ENCODE peak calls at places on chromosomes 4 and X, in seven cellular contexts. N is right lobe of liver, U is neuronal stem cell, I is psoas muscle, G is IMR-90, D is gastrocnemius medialis, K is stomach. R is an unnamed sample.
A peak's percentile ranks its signal among the peaks of the same experiment; 100 is the strongest.

GRCh38 chrX:20221902-20222301 is 44.8 kb downstream of the RPS6KA3 start:
- DNase-seq in N (peak; percentile 55), U (no peak), I (no peak), G (peak; percentile 42), D (no peak), K (no peak), R (no peak)

GRCh38 chrX:134712272-134712671 is 54.0 kb upstream of the PLAC1 start:
- DNase-seq in N (no peak), U (no peak), I (no peak), G (no peak), D (no peak), K (no peak), R (no peak)

GRCh38 chrX:30913556-30913955 is 24.5 kb upstream of the TAB3 start:
- DNase-seq in N (no peak), U (no peak), I (no peak), G (no peak), D (no peak), K (no peak), R (no peak)

GRCh38 chrX:148380614-148381561 is 119.5 kb upstream of the AFF2 start:
- DNase-seq in N (no peak), U (no peak), I (no peak), G (no peak), D (no peak), K (no peak), R (no peak)

GRCh38 chrX:21225643-21226042 is 148.6 kb upstream of the CNKSR2 start:
- DNase-seq in N (no peak), U (no peak), I (no peak), G (no peak), D (no peak), K (no peak), R (no peak)

GRCh38 chr4:82645868-82646267 is 84.1 kb upstream of the TMEM150C start:
- DNase-seq in N (no peak), U (no peak), I (no peak), G (no peak), D (no peak), K (no peak), R (no peak)

GRCh38 chr4:185778307-185778706 is 33.7 kb downstream of the SORBS2 start:
- DNase-seq in N (no peak), U (no peak), I (no peak), G (no peak), D (no peak), K (no peak), R (no peak)

GRCh38 chr4:139762715-139763114 is 97.1 kb downstream of the MGST2 start:
- DNase-seq in N (no peak), U (no peak), I (no peak), G (no peak), D (no peak), K (no peak), R (peak; percentile 49)

GRCh38 chr4:6278801-6279197 is 9.1 kb downstream of the WFS1 start:
- DNase-seq in N (no peak), U (no peak), I (no peak), G (peak; percentile 65), D (no peak), K (no peak), R (peak; percentile 64)

GRCh38 chr4:3041192-3042142 is 32.9 kb downstream of the HTT-AS start:
- DNase-seq in N (peak; percentile 71), U (no peak), I (peak; percentile 86), G (peak; percentile 48), D (peak; percentile 71), K (peak; percentile 35), R (peak; percentile 86)

GRCh38 chr4:138938371-138938699 is 77.2 kb upstream of the NOCT start:
- DNase-seq in N (no peak), U (peak; percentile 35), I (no peak), G (peak; percentile 65), D (no peak), K (no peak), R (no peak)

GRCh38 chr4:102344520-102344954 is 745 bp downstream of the SLC39A8 start:
- DNase-seq in N (no peak), U (peak; percentile 58), I (peak; percentile 44), G (no peak), D (peak; percentile 5), K (peak; percentile 58), R (peak; percentile 86)

GRCh38 chr4:174930895-174931294 is 12.7 kb downstream of the ADAM29 start:
- DNase-seq in N (no peak), U (no peak), I (no peak), G (no peak), D (no peak), K (no peak), R (no peak)

GRCh38 chr4:100842856-100843255 is 325.0 kb upstream of the EMCN start:
- DNase-seq in N (no peak), U (no peak), I (no peak), G (no peak), D (no peak), K (no peak), R (no peak)

GRCh38 chrX:66402165-66402564 is 236.7 kb downstream of the EDA2R start:
- DNase-seq in N (no peak), U (no peak), I (no peak), G (no peak), D (no peak), K (no peak), R (no peak)

GRCh38 chr4:12486995-12487394 is 997.1 kb downstream of the RAB28 start:
- DNase-seq in N (no peak), U (no peak), I (no peak), G (no peak), D (no peak), K (no peak), R (peak; percentile 42)

GRCh38 chrX:119045884-119046283 is 26.9 kb upstream of the CT47C1 start:
- DNase-seq in N (no peak), U (no peak), I (no peak), G (no peak), D (no peak), K (no peak), R (no peak)

GRCh38 chrX:131366387-131366786 is 77.3 kb upstream of the IGSF1 start:
- DNase-seq in N (no peak), U (no peak), I (no peak), G (no peak), D (no peak), K (no peak), R (no peak)

GRCh38 chrX:69238153-69238959 is 73.1 kb upstream of the PJA1 start:
- DNase-seq in N (no peak), U (no peak), I (no peak), G (no peak), D (peak; percentile 2), K (no peak), R (peak; percentile 75)

GRCh38 chr4:98293089-98293887 is 32.1 kb downstream of the RAP1GDS1 start:
- DNase-seq in N (no peak), U (no peak), I (no peak), G (peak; percentile 33), D (no peak), K (no peak), R (no peak)

GRCh38 chr4:169151671-169152070 is 119.1 kb downstream of the SH3RF1 start:
- DNase-seq in N (no peak), U (no peak), I (no peak), G (peak; percentile 86), D (no peak), K (no peak), R (no peak)
- H3K27ac ChIP-seq in N (no peak overlapping the region), U (no peak overlapping the region), I (no peak overlapping the region), G (no peak overlapping the region), D (no peak overlapping the region), K (no peak overlapping the region), R (no peak overlapping the region)

GRCh38 chr4:169914871-169915270 is 111.3 kb downstream of the MFAP3L start:
- DNase-seq in N (no peak), U (no peak), I (no peak), G (no peak), D (no peak), K (no peak), R (no peak)

GRCh38 chr4:169921237-169921636 is 105.0 kb downstream of the MFAP3L start:
- DNase-seq in N (no peak), U (no peak), I (no peak), G (no peak), D (no peak), K (no peak), R (no peak)

GRCh38 chr4:169912996-169913395 is 113.2 kb downstream of the MFAP3L start:
- DNase-seq in N (no peak), U (no peak), I (no peak), G (no peak), D (no peak), K (no peak), R (no peak)

GRCh38 chr4:169909897-169910296 is 116.3 kb downstream of the MFAP3L start:
- DNase-seq in N (no peak), U (no peak), I (no peak), G (no peak), D (no peak), K (no peak), R (no peak)

DNA sequence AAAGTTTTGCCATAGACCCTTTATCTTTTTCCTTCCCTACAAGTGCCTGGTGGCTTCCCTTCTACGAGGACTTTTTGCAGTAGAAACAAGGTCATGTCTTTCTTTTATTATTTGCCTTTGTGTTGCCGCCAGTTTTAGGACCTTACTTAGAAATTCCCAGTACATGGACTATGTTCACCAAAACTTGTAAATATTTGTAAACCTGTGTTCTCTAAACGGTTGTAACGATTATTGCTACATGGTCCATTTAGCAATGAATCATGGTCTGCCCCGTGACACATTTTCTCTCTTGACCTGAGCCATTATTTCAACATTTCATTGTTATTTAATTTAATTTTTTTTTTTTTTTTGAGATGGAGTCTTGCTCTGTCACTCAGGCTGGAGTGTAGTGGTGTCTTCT is 110.7 kb downstream of the MFAP3L start:
- DNase-seq in N (peak; percentile 58), U (no peak), I (no peak), G (no peak), D (no peak), K (no peak), R (no peak)
- H3K9me3 ChIP-seq in N (no peaks in the 10 kb centered on the region), U (no peaks in the 10 kb centered on the region), I (no peaks in the 10 kb centered on the region), G (no peaks in the 10 kb centered on the region), D (no peaks in the 10 kb centered on the region), K (no peaks in the 10 kb centered on the region), R (no peaks in the 10 kb centered on the region)

DNA sequence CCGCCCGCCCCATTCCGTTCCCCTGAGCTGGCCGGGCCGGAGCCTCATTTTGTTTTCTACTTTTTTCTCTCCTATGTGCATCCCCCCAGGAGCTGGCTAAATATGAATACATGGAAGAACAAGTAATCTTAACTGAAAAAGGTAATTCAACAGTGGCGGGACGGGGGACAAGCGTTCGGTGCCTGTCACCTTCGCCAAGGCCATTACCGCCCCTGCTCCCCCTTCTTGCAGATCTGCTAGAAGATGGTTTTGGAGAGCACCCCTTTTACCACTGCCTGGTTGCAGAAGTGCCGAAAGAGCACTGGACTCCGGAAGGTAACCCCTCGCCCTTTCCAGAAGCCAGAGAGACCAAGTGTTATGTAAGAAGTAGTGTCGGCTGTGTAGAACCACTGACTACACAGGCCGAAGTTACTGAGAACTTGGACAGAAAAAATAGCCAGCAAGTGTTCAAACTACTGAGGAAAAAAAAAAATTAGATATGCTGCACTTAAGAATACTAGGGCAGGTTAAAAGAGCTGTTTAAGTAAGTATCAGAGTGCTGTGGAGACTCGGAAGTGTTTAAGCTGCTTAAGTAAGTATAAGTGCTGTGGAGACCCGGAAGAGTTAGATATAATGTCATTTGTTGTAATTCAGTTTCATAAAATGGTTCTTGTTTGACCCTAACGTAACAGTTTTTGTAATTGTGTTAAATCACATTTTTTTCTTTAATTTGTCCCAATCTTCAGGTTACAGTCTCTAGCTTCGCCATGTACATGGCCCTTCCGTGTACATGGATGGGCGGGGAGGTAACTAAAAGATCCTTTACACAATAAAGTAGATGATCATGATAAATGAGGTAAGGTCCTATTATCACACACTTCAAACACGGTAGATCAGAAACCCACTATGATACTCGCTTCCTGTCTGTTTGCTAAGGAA is 855 bp downstream of the SAT1 start:
- DNase-seq in N (no peak), U (no peak), I (no peak), G (no peak), D (no peak), K (no peak), R (no peak)
- H3K4me1 ChIP-seq in N (peaks cover 7% of the 10 kb centered on the region), U (no peaks in the 10 kb centered on the region), I (no peaks in the 10 kb centered on the region), G (no peaks in the 10 kb centered on the region), D (peaks cover 16% of the 10 kb centered on the region), K (no peaks in the 10 kb centered on the region), R (peaks cover 1% of the 10 kb centered on the region)

GRCh38 chr4:38209654-38210053 is 249.5 kb downstream of the PTTG2 start:
- DNase-seq in N (peak; percentile 64), U (no peak), I (no peak), G (no peak), D (no peak), K (no peak), R (no peak)
- H3K27ac ChIP-seq in N (no peak overlapping the region), U (no peak overlapping the region), I (no peak overlapping the region), G (no peak overlapping the region), D (no peak overlapping the region), K (no peak overlapping the region), R (no peak overlapping the region)